ENCODE peak calls at places on chromosomes 6 and 20, in six cellular contexts. One of them, this sample, is unnamed.

GRCh38 chr6:159633196-159633595 is 59.8 kb downstream of the SOD2 start:
- DNase-seq in CD8-positive, alpha-beta T cell: no peak
- DNase-seq in endodermal cell: peak
- DNase-seq in sigmoid colon: no peak
- DNase-seq in fibroblast of lung: peak
- DNase-seq in fibroblast of the aortic adventitia: peak
- DNase-seq in this sample: no peak

GRCh38 chr6:34230653-34231351 is 5.9 kb upstream of the HMGA1 start:
- DNase-seq in CD8-positive, alpha-beta T cell: no peak
- DNase-seq in endodermal cell: no peak
- DNase-seq in sigmoid colon: no peak
- DNase-seq in fibroblast of lung: no peak
- DNase-seq in fibroblast of the aortic adventitia: no peak
- DNase-seq in this sample: no peak

GRCh38 chr6:24100336-24100735 is 25.7 kb upstream of the NRSN1 start:
- DNase-seq in CD8-positive, alpha-beta T cell: no peak
- DNase-seq in endodermal cell: peak
- DNase-seq in sigmoid colon: no peak
- DNase-seq in fibroblast of lung: no peak
- DNase-seq in fibroblast of the aortic adventitia: no peak
- DNase-seq in this sample: no peak

GRCh38 chr6:109441069-109441816 is 719 bp downstream of the SMPD2 start:
- DNase-seq in CD8-positive, alpha-beta T cell: no peak
- DNase-seq in endodermal cell: peak
- DNase-seq in sigmoid colon: peak
- DNase-seq in fibroblast of lung: peak
- DNase-seq in fibroblast of the aortic adventitia: peak
- DNase-seq in this sample: peak

GRCh38 chr6:36627801-36628246 is 33.7 kb downstream of the SRSF3 start:
- DNase-seq in CD8-positive, alpha-beta T cell: no peak
- DNase-seq in endodermal cell: no peak
- DNase-seq in sigmoid colon: peak
- DNase-seq in fibroblast of lung: peak
- DNase-seq in fibroblast of the aortic adventitia: peak
- DNase-seq in this sample: no peak

GRCh38 chr6:6686748-6687601 is 98.5 kb downstream of the LY86 start:
- DNase-seq in CD8-positive, alpha-beta T cell: no peak
- DNase-seq in endodermal cell: peak
- DNase-seq in sigmoid colon: peak
- DNase-seq in fibroblast of lung: peak
- DNase-seq in fibroblast of the aortic adventitia: peak
- DNase-seq in this sample: peak

GRCh38 chr6:166006593-166007301 is 160.9 kb downstream of the TBXT start:
- DNase-seq in CD8-positive, alpha-beta T cell: no peak
- DNase-seq in endodermal cell: no peak
- DNase-seq in sigmoid colon: no peak
- DNase-seq in fibroblast of lung: peak
- DNase-seq in fibroblast of the aortic adventitia: peak
- DNase-seq in this sample: no peak

GRCh38 chr6:32148722-32149576 is 2.8 kb downstream of the PRRT1 start:
- DNase-seq in CD8-positive, alpha-beta T cell: peak
- DNase-seq in endodermal cell: peak
- DNase-seq in sigmoid colon: no peak
- DNase-seq in fibroblast of lung: peak
- DNase-seq in fibroblast of the aortic adventitia: no peak
- DNase-seq in this sample: no peak

GRCh38 chr6:53437557-53438202 is 88.9 kb upstream of the ELOVL5 start:
- DNase-seq in CD8-positive, alpha-beta T cell: no peak
- DNase-seq in endodermal cell: peak
- DNase-seq in sigmoid colon: no peak
- DNase-seq in fibroblast of lung: peak
- DNase-seq in fibroblast of the aortic adventitia: peak
- DNase-seq in this sample: no peak

DNA sequence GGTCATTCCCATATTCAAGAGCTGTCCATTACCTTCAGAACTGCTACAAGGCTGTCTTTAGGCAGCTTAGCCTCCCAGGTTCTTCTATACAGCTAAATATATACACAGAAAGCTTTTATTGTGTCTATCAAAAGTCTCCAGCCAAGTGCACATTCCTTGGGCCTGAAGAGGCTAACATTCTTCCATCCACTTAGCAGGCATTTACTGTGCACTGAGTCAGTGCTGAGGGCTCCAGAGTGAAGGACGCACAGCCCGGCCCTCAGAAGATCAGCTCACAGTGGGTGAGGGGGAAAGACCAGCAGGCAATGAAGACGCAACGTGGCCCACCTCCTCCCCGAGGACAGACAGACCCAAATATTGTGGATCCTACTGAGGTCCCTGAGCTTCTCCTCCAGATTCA is 569.9 kb downstream of the CDH26 start:
- DNase-seq in CD8-positive, alpha-beta T cell: no peak
- DNase-seq in endodermal cell: no peak
- DNase-seq in sigmoid colon: no peak
- DNase-seq in fibroblast of lung: no peak
- DNase-seq in fibroblast of the aortic adventitia: no peak
- DNase-seq in this sample: no peak
- TF ChIP-seq CTCF in CD8-positive, alpha-beta T cell: no peak
- TF ChIP-seq CTCF in endodermal cell: no peak
- TF ChIP-seq CTCF in sigmoid colon: no peak
- TF ChIP-seq CTCF in fibroblast of lung: no peak
- TF ChIP-seq CTCF in fibroblast of the aortic adventitia: no peak
- TF ChIP-seq CTCF in this sample: no peak

GRCh38 chr20:33733654-33734576 is 2.1 kb downstream of the ZNF341 start:
- DNase-seq in CD8-positive, alpha-beta T cell: no peak
- DNase-seq in endodermal cell: peak
- DNase-seq in sigmoid colon: peak
- DNase-seq in fibroblast of lung: peak
- DNase-seq in fibroblast of the aortic adventitia: peak
- DNase-seq in this sample: no peak

GRCh38 chr20:33730946-33731692 is 677 bp upstream of the ZNF341 start:
- DNase-seq in CD8-positive, alpha-beta T cell: no peak
- DNase-seq in endodermal cell: no peak
- DNase-seq in sigmoid colon: no peak
- DNase-seq in fibroblast of lung: no peak
- DNase-seq in fibroblast of the aortic adventitia: no peak
- DNase-seq in this sample: no peak

GRCh38 chr20:33731693-33732165 is at the start of gene ZNF341:
- DNase-seq in CD8-positive, alpha-beta T cell: peak
- DNase-seq in endodermal cell: peak
- DNase-seq in sigmoid colon: peak
- DNase-seq in fibroblast of lung: peak
- DNase-seq in fibroblast of the aortic adventitia: no peak
- DNase-seq in this sample: peak

GRCh38 chr20:33729101-33729500 is 2.7 kb upstream of the ZNF341 start:
- DNase-seq in CD8-positive, alpha-beta T cell: no peak
- DNase-seq in endodermal cell: no peak
- DNase-seq in sigmoid colon: no peak
- DNase-seq in fibroblast of lung: no peak
- DNase-seq in fibroblast of the aortic adventitia: no peak
- DNase-seq in this sample: no peak

GRCh38 chr20:33732166-33732970 is 572 bp downstream of the ZNF341 start:
- DNase-seq in CD8-positive, alpha-beta T cell: peak
- DNase-seq in endodermal cell: peak
- DNase-seq in sigmoid colon: peak
- DNase-seq in fibroblast of lung: peak
- DNase-seq in fibroblast of the aortic adventitia: peak
- DNase-seq in this sample: no peak
- TF ChIP-seq CTCF in CD8-positive, alpha-beta T cell: no peak
- TF ChIP-seq CTCF in endodermal cell: no peak
- TF ChIP-seq CTCF in sigmoid colon: peak
- TF ChIP-seq CTCF in fibroblast of lung: no peak
- TF ChIP-seq CTCF in fibroblast of the aortic adventitia: no peak
- TF ChIP-seq CTCF in this sample: peak

GRCh38 chr6:70846207-70846835 is 110.5 kb downstream of the B3GAT2 start:
- DNase-seq in CD8-positive, alpha-beta T cell: no peak
- DNase-seq in endodermal cell: no peak
- DNase-seq in sigmoid colon: no peak
- DNase-seq in fibroblast of lung: no peak
- DNase-seq in fibroblast of the aortic adventitia: no peak
- DNase-seq in this sample: no peak

GRCh38 chr6:70842541-70842940 is 114.3 kb downstream of the B3GAT2 start:
- DNase-seq in CD8-positive, alpha-beta T cell: no peak
- DNase-seq in endodermal cell: no peak
- DNase-seq in sigmoid colon: no peak
- DNase-seq in fibroblast of lung: no peak
- DNase-seq in fibroblast of the aortic adventitia: no peak
- DNase-seq in this sample: no peak

GRCh38 chr6:70844301-70844700 is 112.6 kb downstream of the B3GAT2 start:
- DNase-seq in CD8-positive, alpha-beta T cell: no peak
- DNase-seq in endodermal cell: no peak
- DNase-seq in sigmoid colon: no peak
- DNase-seq in fibroblast of lung: no peak
- DNase-seq in fibroblast of the aortic adventitia: no peak
- DNase-seq in this sample: no peak

GRCh38 chr6:70841115-70841514 is 115.7 kb downstream of the B3GAT2 start:
- DNase-seq in CD8-positive, alpha-beta T cell: no peak
- DNase-seq in endodermal cell: no peak
- DNase-seq in sigmoid colon: no peak
- DNase-seq in fibroblast of lung: no peak
- DNase-seq in fibroblast of the aortic adventitia: no peak
- DNase-seq in this sample: no peak

GRCh38 chr6:70843328-70843918 is 113.4 kb downstream of the B3GAT2 start:
- DNase-seq in CD8-positive, alpha-beta T cell: no peak
- DNase-seq in endodermal cell: no peak
- DNase-seq in sigmoid colon: no peak
- DNase-seq in fibroblast of lung: no peak
- DNase-seq in fibroblast of the aortic adventitia: no peak
- DNase-seq in this sample: no peak
- TF ChIP-seq CTCF in CD8-positive, alpha-beta T cell: no peak
- TF ChIP-seq CTCF in endodermal cell: peak
- TF ChIP-seq CTCF in sigmoid colon: no peak
- TF ChIP-seq CTCF in fibroblast of lung: no peak
- TF ChIP-seq CTCF in fibroblast of the aortic adventitia: no peak
- TF ChIP-seq CTCF in this sample: no peak

DNA sequence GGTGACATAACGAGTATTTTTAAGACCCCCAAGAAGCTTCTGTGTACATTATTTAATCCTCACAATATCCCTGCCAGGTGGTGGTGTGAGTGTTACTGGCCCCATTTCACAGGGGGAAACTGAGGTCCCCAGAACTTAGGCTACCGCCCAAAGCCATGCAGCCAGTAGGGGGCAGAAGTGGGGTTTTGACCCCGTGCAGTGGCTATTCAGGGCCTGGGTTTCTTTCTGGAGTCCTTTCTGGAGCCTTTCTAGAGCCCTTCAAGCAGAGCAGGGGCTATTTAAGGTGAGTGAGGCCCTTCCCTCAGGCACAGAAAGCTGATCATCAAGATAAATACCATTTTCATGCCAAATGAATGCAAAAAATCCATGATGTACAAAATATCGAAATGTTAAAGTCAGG is 59.0 kb downstream of the CTCFL start:
- DNase-seq in CD8-positive, alpha-beta T cell: no peak
- DNase-seq in endodermal cell: no peak
- DNase-seq in sigmoid colon: no peak
- DNase-seq in fibroblast of lung: no peak
- DNase-seq in fibroblast of the aortic adventitia: no peak
- DNase-seq in this sample: no peak
- TF ChIP-seq CTCF in CD8-positive, alpha-beta T cell: no peak
- TF ChIP-seq CTCF in endodermal cell: peak
- TF ChIP-seq CTCF in sigmoid colon: no peak
- TF ChIP-seq CTCF in fibroblast of lung: no peak
- TF ChIP-seq CTCF in fibroblast of the aortic adventitia: no peak
- TF ChIP-seq CTCF in this sample: no peak

GRCh38 chr6:111650049-111650448 is 44.4 kb upstream of the TRAF3IP2 start:
- DNase-seq in CD8-positive, alpha-beta T cell: no peak
- DNase-seq in endodermal cell: no peak
- DNase-seq in sigmoid colon: no peak
- DNase-seq in fibroblast of lung: no peak
- DNase-seq in fibroblast of the aortic adventitia: no peak
- DNase-seq in this sample: no peak

GRCh38 chr6:111648100-111648499 is 42.4 kb upstream of the TRAF3IP2 start:
- DNase-seq in CD8-positive, alpha-beta T cell: no peak
- DNase-seq in endodermal cell: no peak
- DNase-seq in sigmoid colon: no peak
- DNase-seq in fibroblast of lung: no peak
- DNase-seq in fibroblast of the aortic adventitia: no peak
- DNase-seq in this sample: no peak

GRCh38 chr6:111653961-111654360 is 48.3 kb upstream of the TRAF3IP2 start:
- DNase-seq in CD8-positive, alpha-beta T cell: no peak
- DNase-seq in endodermal cell: no peak
- DNase-seq in sigmoid colon: no peak
- DNase-seq in fibroblast of lung: no peak
- DNase-seq in fibroblast of the aortic adventitia: no peak
- DNase-seq in this sample: no peak

GRCh38 chr6:111653434-111653833 is 47.8 kb upstream of the TRAF3IP2 start:
- DNase-seq in CD8-positive, alpha-beta T cell: no peak
- DNase-seq in endodermal cell: no peak
- DNase-seq in sigmoid colon: no peak
- DNase-seq in fibroblast of lung: no peak
- DNase-seq in fibroblast of the aortic adventitia: no peak
- DNase-seq in this sample: no peak

DNA sequence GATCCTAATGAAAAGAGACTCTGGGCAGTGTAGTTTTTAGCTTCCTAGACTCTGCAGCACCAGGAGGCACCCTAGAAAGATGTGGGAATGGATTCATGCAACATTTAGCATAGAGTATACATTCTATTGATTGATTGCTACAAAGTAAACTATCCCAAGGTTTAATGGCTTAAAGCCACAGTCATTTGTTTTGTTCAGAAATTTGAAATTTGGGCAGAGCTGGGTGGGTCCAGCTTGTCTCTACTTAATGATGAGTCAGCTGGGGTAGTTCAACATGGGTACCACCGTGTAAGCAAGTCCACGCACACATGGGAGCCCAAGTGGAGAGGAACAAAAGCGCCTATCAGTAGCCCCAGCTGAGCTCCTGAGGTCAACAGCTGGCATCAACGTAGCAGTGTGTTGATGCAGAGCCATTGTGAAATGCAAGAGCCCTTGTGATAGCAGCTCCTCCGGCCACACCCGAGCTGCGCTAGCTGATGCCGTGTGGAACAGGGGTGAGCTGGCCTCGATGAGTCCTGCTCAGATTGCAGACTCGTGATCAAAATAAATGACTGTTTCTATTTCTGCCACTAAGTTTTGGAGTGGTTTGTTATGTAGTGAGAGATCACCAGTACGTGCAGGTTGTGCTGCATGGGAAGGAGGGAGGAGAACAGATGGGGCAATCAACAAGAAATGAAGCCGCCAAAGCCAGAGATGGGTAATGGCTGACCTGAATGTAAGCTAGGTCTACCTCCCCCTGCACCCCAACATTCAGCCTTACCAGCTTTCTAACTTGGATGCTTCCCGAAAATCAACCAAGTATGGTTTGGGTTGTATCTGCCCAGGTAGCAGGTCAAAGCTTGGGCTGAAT is 45.7 kb upstream of the TRAF3IP2 start:
- DNase-seq in CD8-positive, alpha-beta T cell: no peak
- DNase-seq in endodermal cell: no peak
- DNase-seq in sigmoid colon: no peak
- DNase-seq in fibroblast of lung: no peak
- DNase-seq in fibroblast of the aortic adventitia: no peak
- DNase-seq in this sample: no peak
- TF ChIP-seq CTCF in CD8-positive, alpha-beta T cell: no peak
- TF ChIP-seq CTCF in endodermal cell: no peak
- TF ChIP-seq CTCF in sigmoid colon: no peak
- TF ChIP-seq CTCF in fibroblast of lung: no peak
- TF ChIP-seq CTCF in fibroblast of the aortic adventitia: no peak
- TF ChIP-seq CTCF in this sample: no peak

DNA sequence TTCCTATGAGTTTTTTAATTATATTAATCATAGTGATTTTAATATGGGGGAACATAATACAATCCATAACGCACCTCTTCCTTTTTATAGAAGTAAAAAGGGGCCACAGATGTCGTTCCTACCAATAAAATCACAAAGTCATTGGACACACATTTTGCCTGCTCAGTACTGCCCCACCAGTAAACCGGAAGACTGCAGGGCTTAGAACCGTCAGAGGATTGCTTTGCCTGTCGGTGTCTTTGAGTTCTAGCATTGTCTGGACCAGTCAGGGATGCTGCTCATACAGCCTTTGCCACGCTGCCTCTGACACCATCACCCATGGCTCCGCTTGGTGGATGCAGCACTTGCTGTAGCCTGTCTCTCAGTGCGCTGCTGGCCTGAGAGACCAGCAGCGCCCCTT is 853.6 kb downstream of the C6orf118 start:
- DNase-seq in CD8-positive, alpha-beta T cell: no peak
- DNase-seq in endodermal cell: peak
- DNase-seq in sigmoid colon: no peak
- DNase-seq in fibroblast of lung: no peak
- DNase-seq in fibroblast of the aortic adventitia: no peak
- DNase-seq in this sample: no peak
- TF ChIP-seq CTCF in CD8-positive, alpha-beta T cell: no peak
- TF ChIP-seq CTCF in endodermal cell: peak
- TF ChIP-seq CTCF in sigmoid colon: no peak
- TF ChIP-seq CTCF in fibroblast of lung: no peak
- TF ChIP-seq CTCF in fibroblast of the aortic adventitia: no peak
- TF ChIP-seq CTCF in this sample: peak